ENCODE peak calls at places on chromosomes 13 and 19, in four cellular contexts. A, R, K and J are unnamed samples.

GRCh38 chr13:110422913-110423688 is 116.0 kb downstream of the COL4A2 start:
- DNase-seq in A (no peak), R (no peak), K (no peak), J (no peak)

GRCh38 chr19:49106648-49107135 is 7.5 kb upstream of the LIN7B start:
- DNase-seq in A (no peak), R (peak; percentile 81), K (no peak), J (no peak)

GRCh38 chr19:10543059-10543419 is 665 bp upstream of the ATG4D start:
- DNase-seq in A (no peak), R (no peak), K (no peak), J (no peak)

GRCh38 chr19:56966225-56966696 is 125.7 kb upstream of the PEG3 start:
- DNase-seq in A (no peak), R (no peak), K (no peak), J (no peak)

GRCh38 chr19:39595950-39596349 is 6.4 kb upstream of the LGALS13 start:
- DNase-seq in A (no peak), R (no peak), K (no peak), J (no peak)

GRCh38 chr13:32917504-32917903 is 98.7 kb upstream of the KL start:
- DNase-seq in A (no peak), R (no peak), K (no peak), J (no peak)

GRCh38 chr13:107900775-107901174 is 314.6 kb downstream of the LIG4 start:
- DNase-seq in A (peak; percentile 26), R (no peak), K (no peak), J (no peak)

GRCh38 chr19:57103573-57104277 is 16.1 kb upstream of the USP29 start:
- DNase-seq in A (no peak), R (peak; percentile 31), K (peak; percentile 11), J (no peak)

GRCh38 chr13:33970746-33971145 is 152.8 kb downstream of the RFC3 start:
- DNase-seq in A (no peak), R (no peak), K (no peak), J (no peak)

GRCh38 chr13:108962652-108963051 is 333.2 kb downstream of the MYO16 start:
- DNase-seq in A (no peak), R (no peak), K (no peak), J (no peak)

GRCh38 chr19:54014920-54015560 is 23.6 kb downstream of the CACNG6 start:
- DNase-seq in A (no peak), R (no peak), K (no peak), J (no peak)

GRCh38 chr19:34365463-34366401 is 736 bp downstream of the GPI start:
- DNase-seq in A (no peak), R (peak; percentile 36), K (peak; percentile 57), J (no peak)

GRCh38 chr19:27901078-27901477 is 1311.9 kb downstream of the UQCRFS1 start:
- DNase-seq in A (no peak), R (no peak), K (no peak), J (no peak)

GRCh38 chr13:58935689-58936088 is 1228.0 kb downstream of the DIAPH3 start:
- DNase-seq in A (no peak), R (no peak), K (no peak), J (no peak)

GRCh38 chr19:51740356-51740755 is 11.3 kb downstream of the FPR1 start:
- DNase-seq in A (no peak), R (no peak), K (peak; percentile 38), J (no peak)

GRCh38 chr13:51934461-51935087 is 72.8 kb downstream of the CCDC70 start:
- DNase-seq in A (no peak), R (peak; percentile 43), K (no peak), J (no peak)

GRCh38 chr19:862529-863304 is 3.3 kb downstream of the CFD start:
- DNase-seq in A (no peak), R (peak; percentile 92), K (no peak), J (peak; percentile 91)

GRCh38 chr13:25973576-25973975 is 78.2 kb downstream of the SHISA2 start:
- DNase-seq in A (no peak), R (no peak), K (no peak), J (no peak)

GRCh38 chr13:95300625-95301134 is 571 bp downstream of the ABCC4 start:
- DNase-seq in A (peak; percentile 23), R (peak; percentile 50), K (peak; percentile 34), J (no peak)

GRCh38 chr19:2542341-2543069 is 66.6 kb downstream of the GADD45B start:
- DNase-seq in A (no peak), R (peak; percentile 58), K (no peak), J (no peak)

GRCh38 chr13:35994131-35994966 is 136.8 kb downstream of the DCLK1 start:
- DNase-seq in A (no peak), R (no peak), K (no peak), J (no peak)

GRCh38 chr19:1145635-1146417 is 28.2 kb downstream of the SBNO2 start:
- DNase-seq in A (no peak), R (no peak), K (no peak), J (no peak)

GRCh38 chr19:48842744-48843162 is 6.5 kb upstream of the HSD17B14 start:
- DNase-seq in A (no peak), R (peak; percentile 71), K (no peak), J (no peak)

GRCh38 chr13:86000546-86000945 is 201.3 kb upstream of the SLITRK6 start:
- DNase-seq in A (no peak), R (no peak), K (no peak), J (no peak)

GRCh38 chr19:43362179-43362578 is 8.7 kb downstream of the CD177 start:
- DNase-seq in A (no peak), R (no peak), K (no peak), J (no peak)

GRCh38 chr13:22915442-22916082 is 265.2 kb upstream of the SGCG start:
- DNase-seq in A (no peak), R (peak; percentile 88), K (no peak), J (peak; percentile 90)

GRCh38 chr13:73133536-73133935 is 74.7 kb downstream of the KLF5 start:
- DNase-seq in A (no peak), R (no peak), K (no peak), J (no peak)

GRCh38 chr13:110559429-110559943 is 2.0 kb downstream of the RAB20 start:
- DNase-seq in A (no peak), R (no peak), K (no peak), J (no peak)

GRCh38 chr19:7540761-7541480 is 5.4 kb downstream of the PNPLA6 start:
- DNase-seq in A (no peak), R (peak; percentile 91), K (no peak), J (no peak)

GRCh38 chr19:4575267-4575793 is 15.8 kb upstream of the SEMA6B start:
- DNase-seq in A (peak; percentile 76), R (peak; percentile 92), K (no peak), J (peak; percentile 85)

GRCh38 chr13:76225815-76226489 is 589.8 kb downstream of the LMO7 start:
- DNase-seq in A (peak; percentile 38), R (no peak), K (no peak), J (no peak)

GRCh38 chr19:1749373-1750342 is 3.6 kb upstream of the ONECUT3 start:
- DNase-seq in A (no peak), R (no peak), K (no peak), J (no peak)

DNA sequence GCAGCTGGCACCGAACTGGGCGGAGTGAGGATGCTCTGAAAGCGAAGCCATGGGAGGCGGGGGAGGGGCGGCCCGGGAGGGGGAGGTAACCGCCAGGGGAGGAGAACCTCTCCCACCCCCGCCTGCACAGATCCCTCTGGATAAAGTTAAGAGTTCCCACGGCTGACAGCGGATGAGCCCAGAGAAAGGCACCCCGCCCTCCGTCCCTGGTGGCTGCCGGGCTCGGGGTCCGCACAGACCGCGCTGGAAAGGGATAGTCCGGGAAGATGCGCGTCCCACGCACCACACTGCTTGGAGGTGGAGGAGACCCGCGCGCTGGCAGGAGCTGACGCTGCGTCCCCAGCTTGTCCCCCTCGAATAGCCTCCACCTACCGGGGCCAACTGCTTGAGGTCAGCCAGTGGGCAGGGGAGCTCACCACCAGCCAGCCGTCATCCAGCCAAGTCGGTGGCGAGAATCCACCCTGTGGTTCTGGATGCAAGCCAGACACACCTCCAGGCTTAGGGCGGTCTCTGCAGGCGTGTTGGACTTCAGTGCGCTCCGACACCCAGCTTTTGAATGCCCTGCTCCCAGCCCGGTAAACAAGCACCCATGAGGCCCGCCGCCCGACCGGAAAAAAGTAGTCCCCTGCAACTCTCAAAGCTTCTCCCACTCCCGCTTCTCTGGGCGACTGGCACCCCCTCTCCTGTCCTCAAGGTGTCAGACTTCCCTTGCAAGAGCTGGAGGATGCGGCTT is at the start of gene TRPC4:
- DNase-seq in A (no peak), R (peak; percentile 84), K (no peak), J (peak; percentile 90)
- TF ChIP-seq CTCF in A (peak; percentile 51), R (peak; percentile 78), K (no peak), J (peak; percentile 81)

GRCh38 chr19:12400618-12401502 is at the start of gene ZNF799:
- DNase-seq in A (peak; percentile 79), R (peak; percentile 95), K (peak; percentile 88), J (peak; percentile 99)
- TF ChIP-seq CTCF in A (no peak), R (no peak), K (no peak), J (peak; percentile 55)

DNA sequence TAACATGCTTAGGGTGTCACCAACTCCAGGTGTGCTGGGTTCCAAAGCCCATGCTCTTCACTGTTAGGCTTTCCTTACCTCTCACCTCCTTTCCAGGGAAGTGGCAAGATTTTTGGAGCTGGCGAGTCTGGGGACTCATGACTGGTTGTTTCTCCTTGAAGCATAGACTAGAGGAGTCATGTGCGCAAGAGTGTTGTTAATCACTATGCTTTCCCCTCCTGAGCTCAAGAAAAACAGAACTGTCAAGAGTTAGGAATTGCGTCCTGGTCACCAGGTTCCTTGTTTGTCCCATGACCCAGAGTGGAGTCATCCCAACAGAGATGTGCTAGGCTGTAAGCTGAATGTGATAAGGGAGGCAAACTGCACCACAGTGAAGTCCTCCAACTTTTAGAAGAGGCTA is 234.1 kb downstream of the ZIC5 start:
- DNase-seq in A (no peak), R (no peak), K (no peak), J (no peak)
- TF ChIP-seq CTCF in A (no peak), R (no peak), K (no peak), J (no peak)

GRCh38 chr19:41933131-41933458 is 4.8 kb upstream of the ERFL start:
- DNase-seq in A (no peak), R (no peak), K (no peak), J (no peak)

GRCh38 chr19:41930322-41930722 is 2.1 kb upstream of the ERFL start:
- DNase-seq in A (no peak), R (no peak), K (no peak), J (no peak)

GRCh38 chr19:41929536-41930071 is 1.4 kb upstream of the ERFL start:
- DNase-seq in A (no peak), R (no peak), K (no peak), J (no peak)

GRCh38 chr19:41932259-41933130 is 4.2 kb upstream of the ERFL start:
- DNase-seq in A (no peak), R (no peak), K (no peak), J (no peak)

DNA sequence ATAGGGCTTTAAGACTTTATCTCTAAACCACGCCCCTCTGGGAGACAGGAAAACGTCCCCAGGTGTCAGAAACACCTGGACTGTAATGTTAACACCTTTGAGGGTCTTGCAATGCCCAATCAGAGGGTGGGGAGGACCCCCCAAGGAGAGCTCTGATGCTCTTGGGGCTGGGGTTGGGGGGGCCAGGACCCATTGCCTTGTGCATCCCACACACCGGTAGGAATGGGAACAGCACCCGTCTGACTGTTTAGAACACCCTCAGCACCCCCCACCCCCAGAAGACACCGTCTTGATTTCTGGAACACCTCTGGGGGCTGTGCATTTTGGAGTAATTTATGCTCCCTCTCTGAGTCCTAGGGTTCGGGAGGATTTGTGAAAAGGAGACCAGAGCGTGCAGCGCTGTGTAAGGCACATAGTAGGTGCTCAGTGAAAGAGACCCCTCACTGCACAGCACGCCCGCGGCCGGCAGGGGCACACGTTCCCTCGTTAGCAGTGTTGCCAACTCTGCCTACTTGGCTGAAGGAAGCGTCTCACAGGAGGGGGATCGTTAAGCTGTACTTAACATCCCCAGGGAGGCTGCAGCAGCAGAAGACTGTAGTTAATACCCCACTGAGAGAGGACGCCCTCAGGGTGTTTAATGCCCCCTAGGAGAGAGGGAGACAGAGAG is 2.8 kb upstream of the ERFL start:
- DNase-seq in A (no peak), R (peak; percentile 84), K (no peak), J (no peak)
- TF ChIP-seq CTCF in A (peak; percentile 48), R (peak; percentile 85), K (no peak), J (peak; percentile 72)